ENCODE peak calls at places on chromosomes 12 and 14, in ten cellular contexts. One of them, this sample, is unnamed.

GRCh38 chr12:3947781-3948180 is 74.6 kb upstream of the PARP11 start:
- DNase-seq in mesenchymal stem cell: no peak
- DNase-seq in psoas muscle: no peak
- DNase-seq in cardiac fibroblast: no peak
- DNase-seq in islet precursor cell: no peak
- DNase-seq in fibroblast of the conjunctiva: no peak
- DNase-seq in Daoy: no peak
- DNase-seq in T1000: no peak
- DNase-seq in EL: no peak
- DNase-seq in AG09309: no peak
- DNase-seq in this sample: no peak

GRCh38 chr12:52321433-52321832 is 235 bp upstream of the KRT83 start:
- DNase-seq in psoas muscle: no peak
- DNase-seq in EL: no peak
- DNase-seq in cardiac fibroblast: no peak
- DNase-seq in islet precursor cell: no peak
- DNase-seq in mesenchymal stem cell: no peak
- DNase-seq in Daoy: no peak
- DNase-seq in fibroblast of the conjunctiva: no peak
- DNase-seq in AG09309: no peak
- DNase-seq in T1000: no peak
- DNase-seq in this sample: no peak

GRCh38 chr14:75023108-75023507 is 20.4 kb downstream of the EIF2B2 start:
- DNase-seq in Daoy: no peak
- DNase-seq in cardiac fibroblast: peak
- DNase-seq in fibroblast of the conjunctiva: no peak
- DNase-seq in mesenchymal stem cell: peak
- DNase-seq in psoas muscle: no peak
- DNase-seq in islet precursor cell: no peak
- DNase-seq in EL: no peak
- DNase-seq in T1000: no peak
- DNase-seq in AG09309: no peak
- DNase-seq in this sample: no peak

GRCh38 chr14:78927261-78927660 is 757.1 kb downstream of the NRXN3 start:
- DNase-seq in cardiac fibroblast: no peak
- DNase-seq in psoas muscle: no peak
- DNase-seq in AG09309: no peak
- DNase-seq in Daoy: no peak
- DNase-seq in islet precursor cell: peak
- DNase-seq in fibroblast of the conjunctiva: no peak
- DNase-seq in EL: no peak
- DNase-seq in mesenchymal stem cell: no peak
- DNase-seq in T1000: no peak
- DNase-seq in this sample: no peak

GRCh38 chr12:48997719-48998496 is 1.3 kb downstream of the DDN start:
- DNase-seq in EL: no peak
- DNase-seq in psoas muscle: peak
- DNase-seq in AG09309: no peak
- DNase-seq in T1000: no peak
- DNase-seq in Daoy: peak
- DNase-seq in cardiac fibroblast: no peak
- DNase-seq in islet precursor cell: peak
- DNase-seq in fibroblast of the conjunctiva: no peak
- DNase-seq in mesenchymal stem cell: peak
- DNase-seq in this sample: no peak

GRCh38 chr14:91985008-91985407 is 37.5 kb upstream of the FBLN5 start:
- DNase-seq in AG09309: no peak
- DNase-seq in mesenchymal stem cell: peak
- DNase-seq in Daoy: no peak
- DNase-seq in EL: peak
- DNase-seq in fibroblast of the conjunctiva: no peak
- DNase-seq in T1000: no peak
- DNase-seq in psoas muscle: no peak
- DNase-seq in cardiac fibroblast: peak
- DNase-seq in islet precursor cell: no peak
- DNase-seq in this sample: peak

GRCh38 chr12:120468271-120468845 is 1.2 kb downstream of the SRSF9 start:
- DNase-seq in mesenchymal stem cell: peak
- DNase-seq in EL: peak
- DNase-seq in fibroblast of the conjunctiva: no peak
- DNase-seq in cardiac fibroblast: peak
- DNase-seq in psoas muscle: peak
- DNase-seq in T1000: no peak
- DNase-seq in Daoy: peak
- DNase-seq in AG09309: no peak
- DNase-seq in islet precursor cell: peak
- DNase-seq in this sample: peak

GRCh38 chr12:85310456-85311076 is 30.5 kb downstream of the ALX1 start:
- DNase-seq in EL: peak
- DNase-seq in AG09309: no peak
- DNase-seq in psoas muscle: no peak
- DNase-seq in fibroblast of the conjunctiva: no peak
- DNase-seq in islet precursor cell: no peak
- DNase-seq in T1000: no peak
- DNase-seq in cardiac fibroblast: peak
- DNase-seq in Daoy: no peak
- DNase-seq in mesenchymal stem cell: peak
- DNase-seq in this sample: peak

GRCh38 chr12:1356285-1356684 is 238.1 kb downstream of the FBXL14 start:
- DNase-seq in psoas muscle: no peak
- DNase-seq in T1000: no peak
- DNase-seq in EL: no peak
- DNase-seq in fibroblast of the conjunctiva: no peak
- DNase-seq in cardiac fibroblast: peak
- DNase-seq in Daoy: no peak
- DNase-seq in AG09309: no peak
- DNase-seq in mesenchymal stem cell: no peak
- DNase-seq in islet precursor cell: no peak
- DNase-seq in this sample: peak

GRCh38 chr12:6226701-6227096 is 26.5 kb downstream of the CD9 start:
- DNase-seq in cardiac fibroblast: no peak
- DNase-seq in fibroblast of the conjunctiva: no peak
- DNase-seq in mesenchymal stem cell: no peak
- DNase-seq in EL: no peak
- DNase-seq in Daoy: no peak
- DNase-seq in islet precursor cell: no peak
- DNase-seq in AG09309: no peak
- DNase-seq in psoas muscle: peak
- DNase-seq in T1000: no peak
- DNase-seq in this sample: no peak

GRCh38 chr12:43969882-43970281 is 134.0 kb downstream of the TMEM117 start:
- DNase-seq in cardiac fibroblast: peak
- DNase-seq in Daoy: peak
- DNase-seq in EL: peak
- DNase-seq in AG09309: no peak
- DNase-seq in mesenchymal stem cell: no peak
- DNase-seq in T1000: no peak
- DNase-seq in psoas muscle: no peak
- DNase-seq in fibroblast of the conjunctiva: no peak
- DNase-seq in islet precursor cell: no peak
- DNase-seq in this sample: peak

GRCh38 chr12:122322501-122322900 is 56.2 kb upstream of the VPS33A start:
- DNase-seq in EL: peak
- DNase-seq in cardiac fibroblast: peak
- DNase-seq in AG09309: no peak
- DNase-seq in fibroblast of the conjunctiva: no peak
- DNase-seq in Daoy: peak
- DNase-seq in mesenchymal stem cell: peak
- DNase-seq in psoas muscle: no peak
- DNase-seq in T1000: no peak
- DNase-seq in islet precursor cell: peak
- DNase-seq in this sample: peak

GRCh38 chr12:34394211-34395055 is 372.1 kb downstream of the ALG10 start:
- DNase-seq in Daoy: peak
- DNase-seq in T1000: no peak
- DNase-seq in EL: no peak
- DNase-seq in mesenchymal stem cell: no peak
- DNase-seq in cardiac fibroblast: no peak
- DNase-seq in psoas muscle: peak
- DNase-seq in AG09309: no peak
- DNase-seq in fibroblast of the conjunctiva: no peak
- DNase-seq in islet precursor cell: peak
- DNase-seq in this sample: no peak

GRCh38 chr12:7872565-7873304 is at the start of gene SLC2A14:
- DNase-seq in islet precursor cell: no peak
- DNase-seq in psoas muscle: no peak
- DNase-seq in AG09309: no peak
- DNase-seq in cardiac fibroblast: no peak
- DNase-seq in mesenchymal stem cell: no peak
- DNase-seq in T1000: no peak
- DNase-seq in Daoy: no peak
- DNase-seq in fibroblast of the conjunctiva: no peak
- DNase-seq in EL: no peak
- DNase-seq in this sample: no peak

GRCh38 chr12:124172646-124173045 is 122.2 kb upstream of the RFLNA start:
- DNase-seq in fibroblast of the conjunctiva: no peak
- DNase-seq in Daoy: peak
- DNase-seq in cardiac fibroblast: peak
- DNase-seq in T1000: peak
- DNase-seq in mesenchymal stem cell: no peak
- DNase-seq in psoas muscle: no peak
- DNase-seq in islet precursor cell: peak
- DNase-seq in AG09309: peak
- DNase-seq in EL: peak
- DNase-seq in this sample: peak